ENCODE peak calls at places on chromosomes 2 and 18, in six cellular contexts. E, T, B, R, Q and Z are unnamed samples.

GRCh38 chr18:50656396-50656795 is 96.5 kb downstream of the MAPK4 start:
- DNase-seq in E (no peak), T (no peak), B (no peak), R (no peak), Q (no peak), Z (no peak)

GRCh38 chr2:104249666-104250065 is 604.2 kb upstream of the POU3F3 start:
- DNase-seq in E (no peak), T (no peak), B (no peak), R (no peak), Q (no peak), Z (peak; percentile 6)

GRCh38 chr2:122734756-122735155 is 979.3 kb downstream of the TSN start:
- DNase-seq in E (no peak), T (no peak), B (no peak), R (no peak), Q (no peak), Z (no peak)

GRCh38 chr2:38665854-38666577 is at the start of gene GALM:
- DNase-seq in E (peak; percentile 10), T (peak; percentile 53), B (peak; percentile 38), R (peak; percentile 86), Q (peak; percentile 84), Z (peak; percentile 73)

GRCh38 chr2:231662811-231663457 is 45.4 kb upstream of the PTMA start:
- DNase-seq in E (no peak), T (no peak), B (no peak), R (no peak), Q (no peak), Z (no peak)

GRCh38 chr2:212683346-212683745 is 144.7 kb upstream of the ERBB4 start:
- DNase-seq in E (no peak), T (no peak), B (no peak), R (no peak), Q (no peak), Z (no peak)

GRCh38 chr2:209640358-209640757 is 131.3 kb upstream of the UNC80 start:
- DNase-seq in E (no peak), T (no peak), B (no peak), R (no peak), Q (no peak), Z (no peak)

GRCh38 chr2:238689871-238690672 is 157.8 kb upstream of the TWIST2 start:
- DNase-seq in E (no peak), T (no peak), B (no peak), R (no peak), Q (no peak), Z (no peak)

GRCh38 chr2:212777020-212777491 is 238.5 kb upstream of the ERBB4 start:
- DNase-seq in E (no peak), T (peak; percentile 7), B (peak; percentile 34), R (peak; percentile 5), Q (no peak), Z (no peak)

GRCh38 chr2:138433995-138434991 is 67.3 kb upstream of the SPOPL start:
- DNase-seq in E (no peak), T (no peak), B (no peak), R (no peak), Q (no peak), Z (no peak)

GRCh38 chr2:71566271-71566858 is 113.0 kb downstream of the DYSF start:
- DNase-seq in E (no peak), T (no peak), B (no peak), R (no peak), Q (no peak), Z (no peak)

GRCh38 chr18:58687871-58688308 is 16.6 kb downstream of the MALT1 start:
- DNase-seq in E (no peak), T (peak; percentile 90), B (peak; percentile 56), R (no peak), Q (no peak), Z (no peak)

GRCh38 chr2:242010567-242011513 is 141.3 kb downstream of the RTP5 start:
- DNase-seq in E (no peak), T (peak; percentile 40), B (no peak), R (no peak), Q (no peak), Z (no peak)

GRCh38 chr2:55585451-55586079 is 31.9 kb downstream of the PPP4R3B start:
- DNase-seq in E (no peak), T (no peak), B (no peak), R (peak; percentile 22), Q (peak; percentile 13), Z (no peak)

GRCh38 chr2:152453129-152453642 is 118.2 kb downstream of the FMNL2 start:
- DNase-seq in E (no peak), T (no peak), B (no peak), R (no peak), Q (no peak), Z (peak; percentile 82)

GRCh38 chr2:437180-437579 is 149.3 kb upstream of the ALKAL2 start:
- DNase-seq in E (no peak), T (no peak), B (no peak), R (no peak), Q (no peak), Z (no peak)